ENCODE peak calls at places on chromosomes 7 and 10, in five cellular contexts. Y, E, J, G and R are unnamed samples.

GRCh38 chr10:6671976-6672375 is 91.9 kb upstream of the PRKCQ start:
- DNase-seq in J (no peak), Y (no peak), E (no peak), G (no peak), R (no peak)

GRCh38 chr7:116417593-116418345 is 81.8 kb upstream of the CAV2 start:
- DNase-seq in E (no peak), G (no peak), Y (no peak), J (no peak), R (no peak)

GRCh38 chr7:12770227-12770975 is 83.0 kb downstream of the ARL4A start:
- DNase-seq in Y (no peak), J (peak; percentile 29), E (peak; percentile 36), G (no peak), R (no peak)

GRCh38 chr7:157554393-157555238 is 217.8 kb downstream of the DNAJB6 start:
- DNase-seq in E (no peak), J (no peak), Y (peak; percentile 24), G (no peak), R (no peak)

GRCh38 chr7:21429021-21429420 is 1.1 kb downstream of the SP4 start:
- DNase-seq in G (no peak), J (no peak), E (no peak), Y (no peak), R (no peak)

GRCh38 chr10:74983383-74983782 is 128.1 kb upstream of the SAMD8 start:
- DNase-seq in G (no peak), J (no peak), Y (no peak), E (peak; percentile 21), R (no peak)

GRCh38 chr10:33265621-33266020 is 68.8 kb downstream of the NRP1 start:
- DNase-seq in Y (no peak), G (no peak), J (peak; percentile 67), E (peak; percentile 37), R (no peak)

GRCh38 chr7:116249969-116250553 is 39.7 kb downstream of the TES start:
- DNase-seq in J (no peak), Y (no peak), E (no peak), G (no peak), R (no peak)

GRCh38 chr10:88186335-88186734 is 322.9 kb downstream of the PTEN start:
- DNase-seq in E (no peak), G (no peak), Y (no peak), J (no peak), R (peak; percentile 67)

GRCh38 chr7:537911-538634 is 18.4 kb upstream of the PDGFA start:
- DNase-seq in J (peak; percentile 93), Y (peak; percentile 89), E (peak; percentile 83), G (peak; percentile 71), R (peak; percentile 63)

GRCh38 chr10:21173964-21174669 is 277.0 kb upstream of the NEBL start:
- DNase-seq in J (peak; percentile 66), E (peak; percentile 88), G (no peak), Y (peak; percentile 62), R (no peak)

GRCh38 chr10:51201947-51202346 is 127.7 kb downstream of the PRKG1 start:
- DNase-seq in Y (no peak), G (no peak), J (peak; percentile 26), E (no peak), R (no peak)

GRCh38 chr10:3400368-3400767 is 227.8 kb upstream of the PITRM1 start:
- DNase-seq in E (no peak), J (no peak), Y (no peak), G (peak; percentile 50), R (peak; percentile 8)

GRCh38 chr10:6748029-6748428 is 168.0 kb upstream of the PRKCQ start:
- DNase-seq in E (no peak), Y (no peak), J (no peak), G (no peak), R (no peak)

GRCh38 chr10:11162828-11163599 is 145.3 kb downstream of the CELF2 start:
- DNase-seq in G (peak; percentile 83), E (no peak), Y (peak; percentile 84), J (peak; percentile 81), R (no peak)

GRCh38 chr10:8051851-8052257 is 2.6 kb upstream of the GATA3 start:
- DNase-seq in J (no peak), Y (no peak), G (no peak), E (no peak), R (no peak)

GRCh38 chr7:99004781-99005500 is 126.6 kb downstream of the TRRAP start:
- DNase-seq in G (peak; percentile 49), Y (no peak), J (no peak), E (no peak), R (no peak)

GRCh38 chr10:126375299-126375698 is 13.0 kb downstream of the ADAM12 start:
- DNase-seq in E (no peak), J (no peak), Y (no peak), G (no peak), R (no peak)

GRCh38 chr10:131654471-131655087 is 246.2 kb upstream of the PPP2R2D start:
- DNase-seq in Y (no peak), E (no peak), G (no peak), J (no peak), R (no peak)

GRCh38 chr7:81956520-81956919 is 186.7 kb upstream of the HGF start:
- DNase-seq in Y (no peak), E (no peak), J (no peak), G (no peak), R (peak; percentile 32)

GRCh38 chr7:39952791-39953190 is 2.7 kb downstream of the CDK13 start:
- DNase-seq in Y (no peak), E (no peak), J (no peak), G (no peak), R (no peak)

GRCh38 chr7:134701272-134701671 is 54.6 kb downstream of the BPGM start:
- DNase-seq in E (no peak), Y (no peak), G (no peak), J (no peak), R (no peak)

GRCh38 chr7:100882201-100882600 is 7.3 kb downstream of the SRRT start:
- DNase-seq in Y (no peak), E (no peak), G (no peak), J (no peak), R (no peak)

GRCh38 chr7:112296416-112296815 is 89.9 kb downstream of the ZNF277 start:
- DNase-seq in E (no peak), Y (no peak), G (no peak), J (no peak), R (no peak)

GRCh38 chr10:114375082-114375481 is 29.2 kb downstream of the AFAP1L2 start:
- DNase-seq in E (no peak), G (no peak), Y (no peak), J (no peak), R (no peak)

GRCh38 chr7:96228760-96229159 is 93.1 kb downstream of the SLC25A13 start:
- DNase-seq in G (no peak), E (no peak), J (no peak), Y (no peak), R (no peak)

GRCh38 chr7:42692609-42693008 is 219.3 kb downstream of the C7orf25 start:
- DNase-seq in J (no peak), Y (no peak), G (no peak), E (no peak), R (no peak)

GRCh38 chr10:70564113-70564725 is 38.3 kb downstream of the PRF1 start:
- DNase-seq in J (no peak), Y (no peak), E (no peak), G (no peak), R (no peak)

GRCh38 chr7:405489-406211 is 114.0 kb downstream of the PDGFA start:
- DNase-seq in E (peak; percentile 2), Y (no peak), G (no peak), J (peak; percentile 5), R (no peak)

GRCh38 chr10:33186150-33186549 is 148.3 kb downstream of the NRP1 start:
- DNase-seq in J (no peak), G (no peak), Y (no peak), E (no peak), R (no peak)

GRCh38 chr10:126314848-126315247 is 73.4 kb downstream of the ADAM12 start:
- DNase-seq in J (no peak), Y (no peak), G (no peak), E (no peak), R (no peak)

GRCh38 chr7:132249591-132249971 is 326.7 kb downstream of the PLXNA4 start:
- DNase-seq in Y (no peak), J (peak; percentile 57), G (no peak), E (no peak), R (no peak)

GRCh38 chr7:92835851-92836488 is 403 bp downstream of the CDK6 start:
- DNase-seq in G (no peak), E (peak; percentile 5), J (peak; percentile 48), Y (peak; percentile 64), R (no peak)

GRCh38 chr7:107394831-107395230 is 75.0 kb upstream of the GPR22 start:
- DNase-seq in G (no peak), E (no peak), Y (no peak), J (no peak), R (no peak)

GRCh38 chr10:93071674-93072224 is 1.9 kb upstream of the CYP26A1 start:
- DNase-seq in G (no peak), E (peak; percentile 24), J (peak; percentile 29), Y (no peak), R (no peak)

DNA sequence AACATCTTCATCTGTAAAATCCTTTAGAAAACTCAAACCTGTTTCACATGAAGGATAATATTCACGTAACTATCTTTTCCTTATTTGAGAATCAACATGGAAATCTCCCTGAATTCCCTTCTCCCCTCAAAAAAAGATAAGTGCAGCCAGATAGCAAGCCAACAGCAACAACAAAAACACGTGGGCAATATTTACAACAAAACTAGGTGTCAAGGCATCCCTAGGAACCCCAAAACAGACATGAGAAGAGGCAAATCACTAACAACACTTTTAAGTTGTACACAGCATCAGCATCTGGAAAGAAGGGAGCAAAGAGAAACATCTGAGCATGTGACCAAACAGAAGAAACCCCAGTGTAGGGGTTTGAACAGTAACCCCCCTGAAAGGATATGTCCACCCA is 12.2 kb downstream of the ARHGAP21 start:
- DNase-seq in G (no peak), Y (no peak), E (no peak), J (no peak), R (no peak)
- H3K27ac ChIP-seq in G (no peak overlapping the region), Y (no peak overlapping the region), E (no peak overlapping the region), J (no peak overlapping the region), R (no peak overlapping the region)

DNA sequence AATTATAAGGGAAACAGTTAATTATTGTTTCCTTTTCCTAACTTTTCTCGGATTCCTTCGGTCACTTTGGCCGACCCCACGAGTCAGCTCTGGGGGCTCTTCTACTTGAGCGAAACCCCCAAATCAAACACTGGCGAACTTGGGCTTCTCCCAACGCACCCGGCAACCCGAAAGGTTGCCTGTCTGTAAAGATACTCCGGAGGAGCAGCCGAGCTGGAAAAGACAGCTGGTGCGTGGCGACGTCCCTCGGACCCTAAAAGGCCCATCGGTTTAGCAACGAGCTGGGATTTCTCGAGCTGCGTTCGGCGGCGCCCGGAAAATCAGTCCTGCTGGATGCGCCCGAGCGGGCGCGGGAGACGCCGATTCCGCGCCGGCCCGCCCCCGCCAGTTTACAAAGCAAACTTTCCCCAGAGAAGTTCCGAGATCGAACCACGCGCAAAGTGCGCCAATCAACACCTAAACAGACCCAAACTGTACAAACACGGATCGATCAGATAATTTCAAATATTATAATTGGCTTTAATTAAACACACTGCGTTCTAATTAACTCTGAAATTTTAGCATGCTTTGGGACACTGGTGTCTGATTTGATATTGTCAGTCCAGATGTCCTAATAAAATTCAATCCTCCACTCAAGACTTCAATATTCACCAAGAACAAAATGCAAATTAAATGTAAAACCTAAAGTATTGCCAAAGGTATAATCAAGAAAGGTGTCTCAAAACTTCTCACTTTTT is 5.6 kb upstream of the EBF3 start:
- DNase-seq in Y (no peak), J (no peak), E (no peak), G (no peak), R (no peak)
- H3K4me3 ChIP-seq in Y (peak overlapping the region; percentile 39), J (no peak overlapping the region), E (no peak overlapping the region), G (peak overlapping the region; percentile 52), R (no peak overlapping the region)

GRCh38 chr7:17302575-17303142 is 4.2 kb downstream of the AHR start:
- DNase-seq in Y (no peak), J (no peak), E (no peak), G (no peak), R (no peak)
- TF ChIP-seq CTCF in Y (no peak), J (no peak), E (no peak), G (no peak), R (no peak)

GRCh38 chr10:86929445-86929844 is 28.0 kb downstream of the MMRN2 start:
- DNase-seq in G (no peak), J (no peak), Y (no peak), E (no peak), R (no peak)
- H3K27ac ChIP-seq in G (no peak overlapping the region), J (peak overlapping the region; percentile 0), Y (no peak overlapping the region), E (no peak overlapping the region), R (no peak overlapping the region)